ENCODE peak calls at places on chromosomes 1 and 21, in six cellular contexts. M is tibial artery, X is breast epithelium, K is body of pancreas, C is lower lobe of right lung, L is PC-9. V is an unnamed sample.
A peak's percentile ranks its signal among the peaks of the same experiment; 100 is the strongest.

GRCh38 chr1:67261646-67262045 is 46.0 kb upstream of the IL12RB2 start:
- DNase-seq in K (peak; percentile 5), L (no peak), X (no peak), C (no peak), M (no peak), V (no peak)

GRCh38 chr1:12601690-12602632 is 16.0 kb downstream of the DHRS3 start:
- DNase-seq in K (peak; percentile 69), X (no peak), C (no peak), M (no peak), L (no peak), V (peak; percentile 88)

GRCh38 chr1:1287288-1288110 is 7.3 kb downstream of the SCNN1D start:
- DNase-seq in K (no peak), C (peak; percentile 42), M (no peak), X (no peak), L (no peak), V (no peak)

GRCh38 chr1:211559222-211560010 is 19.5 kb downstream of the SLC30A1 start:
- DNase-seq in X (no peak), K (no peak), L (no peak), M (no peak), C (no peak), V (no peak)

GRCh38 chr1:109208431-109208830 is 5.3 kb upstream of the SARS1 start:
- DNase-seq in L (no peak), X (no peak), C (no peak), K (no peak), M (no peak), V (no peak)

GRCh38 chr1:228094432-228095016 is 8.6 kb downstream of the C1orf35 start:
- DNase-seq in M (no peak), X (no peak), K (no peak), L (no peak), C (no peak), V (no peak)

GRCh38 chr1:176338897-176339296 is 124.1 kb upstream of the PAPPA2 start:
- DNase-seq in L (no peak), C (no peak), X (no peak), K (peak; percentile 2), M (no peak), V (no peak)

GRCh38 chr1:238406098-238406497 is 515.4 kb upstream of the ZP4 start:
- DNase-seq in K (no peak), C (no peak), X (no peak), M (no peak), L (no peak), V (no peak)

GRCh38 chr1:3296858-3297257 is 157.6 kb upstream of the ARHGEF16 start:
- DNase-seq in K (no peak), M (no peak), L (no peak), C (no peak), X (no peak), V (no peak)

GRCh38 chr1:157136133-157136532 is 2.1 kb downstream of the ETV3 start:
- DNase-seq in M (no peak), L (no peak), K (no peak), X (no peak), C (no peak), V (no peak)

GRCh38 chr1:10319750-10320149 is 79.1 kb upstream of the PGD start:
- DNase-seq in L (no peak), X (no peak), K (no peak), C (no peak), M (no peak), V (no peak)

GRCh38 chr21:34779860-34780259 is 111.1 kb downstream of the CLIC6 start:
- DNase-seq in X (no peak), K (no peak), C (no peak), M (no peak), L (no peak), V (no peak)

GRCh38 chr1:163056832-163057231 is 12.3 kb upstream of the RGS4 start:
- DNase-seq in C (no peak), X (no peak), M (no peak), K (no peak), L (no peak), V (no peak)

GRCh38 chr1:50425376-50426107 is 2.3 kb upstream of the DMRTA2 start:
- DNase-seq in L (no peak), C (no peak), M (no peak), X (no peak), K (no peak), V (no peak)

GRCh38 chr1:76690784-76691183 is 176.5 kb upstream of the ST6GALNAC5 start:
- DNase-seq in L (no peak), X (no peak), C (no peak), K (no peak), M (no peak), V (no peak)

GRCh38 chr21:31612889-31613785 is 46.4 kb upstream of the SOD1 start:
- DNase-seq in X (no peak), L (no peak), C (peak; percentile 70), M (no peak), K (no peak), V (no peak)

GRCh38 chr1:151898519-151898991 is 10.8 kb downstream of the THEM4 start:
- DNase-seq in X (no peak), C (no peak), K (no peak), M (no peak), L (peak; percentile 41), V (no peak)

GRCh38 chr1:234925440-234926251 is 203.0 kb downstream of the TOMM20 start:
- DNase-seq in C (no peak), X (peak; percentile 19), M (peak; percentile 69), L (peak; percentile 99), K (peak; percentile 45), V (peak; percentile 98)

GRCh38 chr1:236172041-236172579 is 29.8 kb downstream of the GPR137B start:
- DNase-seq in C (no peak), K (no peak), M (no peak), L (no peak), X (no peak), V (no peak)

GRCh38 chr1:240404286-240404685 is 207.7 kb downstream of the GREM2 start:
- DNase-seq in K (no peak), M (no peak), C (no peak), L (no peak), X (no peak), V (no peak)

GRCh38 chr1:20666804-20667203 is 5.6 kb upstream of the DDOST start:
- DNase-seq in C (no peak), M (no peak), K (no peak), X (no peak), L (no peak), V (no peak)

DNA sequence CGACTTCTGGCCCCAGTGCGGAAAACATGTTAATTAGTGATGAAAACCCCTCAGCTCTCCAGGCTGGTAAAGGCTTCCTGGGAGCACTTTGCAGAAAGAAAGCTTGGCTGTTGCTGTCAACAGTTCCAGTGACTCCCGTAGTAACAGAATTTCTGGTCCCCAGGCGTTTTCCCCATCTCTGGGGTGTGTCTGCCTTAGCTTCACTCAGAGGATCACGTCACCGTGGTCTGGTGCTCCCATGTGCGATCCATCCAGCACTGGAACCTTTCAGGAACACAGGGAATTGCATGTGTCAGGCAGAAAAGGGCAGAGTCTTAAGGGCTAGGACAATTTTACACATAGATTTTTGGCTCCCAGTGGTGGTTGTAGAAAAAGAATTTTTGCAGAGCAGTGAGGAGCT is 470.4 kb upstream of the USP24 start:
- DNase-seq in X (no peak), C (no peak), K (no peak), L (no peak), M (no peak), V (no peak)
- H3K27ac ChIP-seq in X (no peak overlapping the region), C (no peak overlapping the region), K (no peak overlapping the region), L (no peak overlapping the region), M (no peak overlapping the region), V (no peak overlapping the region)

DNA sequence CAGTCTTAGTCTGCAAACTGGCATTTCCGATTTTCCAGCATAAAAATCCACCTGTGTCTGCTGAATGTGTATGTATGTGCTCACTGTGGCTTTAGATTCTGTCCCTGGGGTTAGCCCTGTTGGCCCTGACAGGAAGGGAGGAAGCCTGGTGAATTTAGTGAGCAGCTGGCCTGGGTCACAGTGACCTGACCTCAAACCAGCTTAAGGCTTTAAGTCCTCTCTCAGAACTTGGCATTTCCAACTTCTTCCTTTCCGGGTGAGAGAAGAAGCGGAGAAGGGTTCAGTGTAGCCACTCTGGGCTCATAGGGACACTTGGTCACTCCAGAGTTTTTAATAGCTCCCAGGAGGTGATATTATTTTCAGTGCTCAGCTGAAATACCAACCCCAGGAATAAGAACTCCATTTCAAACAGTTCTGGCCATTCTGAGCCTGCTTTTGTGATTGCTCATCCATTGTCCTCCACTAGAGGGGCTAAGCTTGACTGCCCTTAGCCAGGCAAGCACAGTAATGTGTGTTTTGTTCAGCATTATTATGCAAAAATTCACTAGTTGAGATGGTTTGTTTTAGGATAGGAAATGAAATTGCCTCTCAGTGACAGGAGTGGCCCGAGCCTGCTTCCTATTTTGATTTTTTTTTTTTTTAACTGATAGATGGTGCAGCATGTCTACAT is 2.5 kb upstream of the OLFML3 start:
- DNase-seq in X (no peak), K (peak; percentile 20), M (no peak), C (no peak), L (no peak), V (peak; percentile 68)
- H3K4me1 ChIP-seq in X (no peaks in the 10 kb centered on the region), K (peaks cover 20% of the 10 kb centered on the region), M (peaks cover 46% of the 10 kb centered on the region), C (peaks cover 42% of the 10 kb centered on the region), L (peaks cover 16% of the 10 kb centered on the region), V (peaks cover 58% of the 10 kb centered on the region)

GRCh38 chr1:178180405-178180804 is 86.5 kb downstream of the RASAL2 start:
- DNase-seq in M (no peak), X (no peak), L (no peak), C (no peak), K (no peak), V (no peak)

GRCh38 chr1:178169649-178170048 is 75.7 kb downstream of the RASAL2 start:
- DNase-seq in M (no peak), C (no peak), K (no peak), X (no peak), L (no peak), V (no peak)

GRCh38 chr1:178172939-178173338 is 79.0 kb downstream of the RASAL2 start:
- DNase-seq in L (no peak), M (no peak), C (no peak), X (no peak), K (no peak), V (peak; percentile 48)

GRCh38 chr1:178174539-178174938 is 80.6 kb downstream of the RASAL2 start:
- DNase-seq in C (no peak), M (no peak), X (no peak), L (no peak), K (no peak), V (no peak)
- H3K27ac ChIP-seq in C (no peak overlapping the region), M (no peak overlapping the region), X (no peak overlapping the region), L (no peak overlapping the region), K (no peak overlapping the region), V (no peak overlapping the region)

GRCh38 chr1:14928412-14928811 is 225.1 kb upstream of the TMEM51 start:
- DNase-seq in L (no peak), X (no peak), K (no peak), C (no peak), M (no peak), V (no peak)
- H3K4me1 ChIP-seq in L (peaks cover 7% of the 10 kb centered on the region), X (peaks cover 18% of the 10 kb centered on the region), K (peaks cover 11% of the 10 kb centered on the region), C (peaks cover 33% of the 10 kb centered on the region), M (peaks cover 46% of the 10 kb centered on the region), V (peaks cover 42% of the 10 kb centered on the region)

V was measured in SJSA1.